ENCODE peak calls at places on chromosome 5, in eight cellular contexts. U, V, Y, N, I, E, C and P are unnamed samples.

GRCh38 chr5:139966856-139967255 is 76.2 kb downstream of the NRG2 start:
- DNase-seq in V (no peak), E (no peak), I (no peak), U (no peak), N (no peak), C (no peak), Y (no peak), P (no peak)

GRCh38 chr5:149754481-149754880 is 24.4 kb downstream of the PPARGC1B start:
- DNase-seq in E (no peak), V (no peak), I (no peak), N (no peak), C (no peak), U (no peak), Y (no peak), P (no peak)

GRCh38 chr5:539469-540214 is 15.4 kb upstream of the SLC9A3 start:
- DNase-seq in E (no peak), U (no peak), N (no peak), I (no peak), Y (no peak), C (no peak), V (no peak), P (no peak)

GRCh38 chr5:78286288-78286687 is 8.2 kb downstream of the AP3B1 start:
- DNase-seq in V (no peak), N (no peak), Y (no peak), U (no peak), C (no peak), I (no peak), E (no peak), P (no peak)

GRCh38 chr5:169445191-169445590 is 138.4 kb upstream of the SPDL1 start:
- DNase-seq in Y (peak; percentile 25), I (no peak), N (no peak), U (no peak), V (no peak), E (no peak), C (no peak), P (no peak)

GRCh38 chr5:132369471-132370240 is at the start of gene SLC22A5:
- DNase-seq in C (peak; percentile 87), V (peak; percentile 84), Y (peak; percentile 76), U (peak; percentile 90), N (peak; percentile 70), E (peak; percentile 33), I (peak; percentile 63), P (peak; percentile 83)

GRCh38 chr5:77649776-77650175 is 11.3 kb upstream of the OTP start:
- DNase-seq in I (no peak), N (no peak), Y (no peak), V (no peak), U (no peak), E (no peak), C (no peak), P (no peak)

GRCh38 chr5:109388407-109388806 is 21.4 kb downstream of the PJA2 start:
- DNase-seq in I (no peak), V (no peak), N (no peak), Y (peak; percentile 65), E (peak; percentile 53), C (peak; percentile 11), U (no peak), P (no peak)

GRCh38 chr5:34503379-34504346 is 152.5 kb upstream of the RAI14 start:
- DNase-seq in I (no peak), Y (no peak), N (no peak), C (no peak), E (no peak), U (no peak), V (no peak), P (no peak)

GRCh38 chr5:67246108-67246507 is 49.5 kb upstream of the CD180 start:
- DNase-seq in E (peak; percentile 82), C (peak; percentile 65), Y (peak; percentile 74), N (peak; percentile 77), V (peak; percentile 79), I (peak; percentile 39), U (peak; percentile 90), P (no peak)

GRCh38 chr5:67030289-67031069 is 166.1 kb downstream of the CD180 start:
- DNase-seq in I (peak; percentile 49), N (peak; percentile 53), V (no peak), Y (peak; percentile 64), U (no peak), E (peak; percentile 27), C (no peak), P (no peak)

GRCh38 chr5:6717687-6718086 is 4.5 kb downstream of the TENT4A start:
- DNase-seq in I (no peak), Y (no peak), E (no peak), N (no peak), C (no peak), V (no peak), U (no peak), P (no peak)

GRCh38 chr5:123787136-123787535 is 275.2 kb downstream of the CSNK1G3 start:
- DNase-seq in Y (no peak), V (no peak), U (no peak), E (no peak), C (no peak), N (no peak), I (no peak), P (no peak)

GRCh38 chr5:137415231-137415681 is 83.9 kb downstream of the SPOCK1 start:
- DNase-seq in N (peak; percentile 11), I (no peak), E (peak; percentile 70), V (no peak), C (no peak), U (no peak), Y (peak; percentile 91), P (no peak)

GRCh38 chr5:75567710-75568109 is 43.5 kb upstream of the ANKDD1B start:
- DNase-seq in U (no peak), N (peak; percentile 79), I (no peak), Y (peak; percentile 67), V (no peak), E (peak; percentile 64), C (peak; percentile 26), P (no peak)

GRCh38 chr5:115770466-115770865 is 46.0 kb downstream of the CDO1 start:
- DNase-seq in E (peak; percentile 3), V (peak; percentile 69), U (peak; percentile 87), C (peak; percentile 77), Y (peak; percentile 27), I (no peak), N (no peak), P (peak; percentile 79)

GRCh38 chr5:36820900-36821299 is 55.7 kb upstream of the NIPBL start:
- DNase-seq in N (no peak), V (no peak), E (no peak), U (no peak), C (no peak), I (no peak), Y (no peak), P (no peak)

GRCh38 chr5:172640139-172640538 is 924 bp upstream of the NEURL1B start:
- DNase-seq in C (no peak), Y (no peak), N (no peak), V (no peak), E (no peak), U (no peak), I (no peak), P (no peak)

GRCh38 chr5:6443326-6443725 is 5.3 kb upstream of the UBE2QL1 start:
- DNase-seq in V (no peak), C (no peak), N (no peak), Y (no peak), E (no peak), I (no peak), U (no peak), P (no peak)

GRCh38 chr5:14870347-14871083 is 1.1 kb downstream of the ANKH start:
- DNase-seq in C (no peak), I (no peak), Y (peak; percentile 47), V (peak; percentile 25), U (peak; percentile 33), N (peak; percentile 19), E (no peak), P (no peak)

GRCh38 chr5:159038907-159039306 is 60.8 kb downstream of the EBF1 start:
- DNase-seq in I (no peak), V (no peak), Y (peak; percentile 95), N (no peak), U (no peak), C (no peak), E (peak; percentile 90), P (no peak)

DNA sequence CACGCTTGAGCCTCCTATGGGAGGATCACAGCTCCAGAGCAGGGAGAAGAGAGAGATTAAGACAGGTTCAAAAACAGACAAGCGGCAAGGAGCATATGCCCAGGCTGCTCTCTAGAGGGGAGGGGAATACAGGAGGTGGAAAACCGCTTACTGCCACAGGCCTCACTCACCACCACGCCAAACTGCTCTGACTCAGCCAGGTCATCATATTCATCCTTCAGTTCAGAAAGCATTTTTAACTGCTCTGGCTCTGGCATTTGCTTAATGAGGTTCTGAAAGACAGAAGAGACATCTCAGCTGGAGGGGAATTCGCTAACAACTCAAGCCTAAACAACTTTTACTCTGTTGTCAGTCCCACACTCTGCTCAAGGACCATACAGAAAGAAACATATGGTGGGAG is 40.1 kb downstream of the PCDHGC5 start:
- DNase-seq in C (no peak), N (no peak), Y (peak; percentile 85), E (peak; percentile 88), I (no peak), U (no peak), V (no peak), P (no peak)
- H3K4me2 ChIP-seq in C (no peak overlapping the region), N (no peak overlapping the region), Y (peak overlapping the region; percentile 72), E (peak overlapping the region; percentile 31), I (no peak overlapping the region), U (no peak overlapping the region), V (no peak overlapping the region), P (no peak overlapping the region)

GRCh38 chr5:106020889-106021288 is 1649.8 kb downstream of the EFNA5 start:
- DNase-seq in C (no peak), E (peak; percentile 72), V (no peak), N (no peak), U (no peak), I (no peak), Y (no peak), P (no peak)
- H3K4me2 ChIP-seq in C (no peak overlapping the region), E (no peak overlapping the region), V (no peak overlapping the region), N (no peak overlapping the region), U (no peak overlapping the region), I (no peak overlapping the region), Y (no peak overlapping the region), P (no peak overlapping the region)

GRCh38 chr5:9558319-9558965 is 12.6 kb upstream of the SEMA5A start:
- DNase-seq in Y (no peak), V (no peak), I (peak; percentile 94), E (no peak), U (no peak), C (no peak), N (no peak), P (no peak)

GRCh38 chr5:9559965-9560364 is 14.1 kb upstream of the SEMA5A start:
- DNase-seq in Y (no peak), U (no peak), V (no peak), E (no peak), I (peak; percentile 98), C (no peak), N (no peak), P (no peak)

GRCh38 chr5:9557696-9558095 is 11.8 kb upstream of the SEMA5A start:
- DNase-seq in V (no peak), C (no peak), U (no peak), N (no peak), I (peak; percentile 99), Y (peak; percentile 41), E (peak; percentile 82), P (no peak)

GRCh38 chr5:9564752-9565151 is 18.9 kb upstream of the SEMA5A start:
- DNase-seq in Y (no peak), C (no peak), E (no peak), V (no peak), I (no peak), U (no peak), N (no peak), P (no peak)

GRCh38 chr5:9562101-9562500 is 16.2 kb upstream of the SEMA5A start:
- DNase-seq in Y (peak; percentile 67), N (no peak), C (peak; percentile 95), V (no peak), U (no peak), E (no peak), I (peak; percentile 97), P (peak; percentile 36)
- H3K4me2 ChIP-seq in Y (no peak overlapping the region), N (no peak overlapping the region), C (no peak overlapping the region), V (no peak overlapping the region), U (no peak overlapping the region), E (no peak overlapping the region), I (peak overlapping the region; percentile 70), P (no peak overlapping the region)

GRCh38 chr5:144201578-144201977 is 30.9 kb downstream of the KCTD16 start:
- DNase-seq in U (no peak), N (peak; percentile 22), C (no peak), I (no peak), Y (no peak), E (no peak), V (no peak), P (no peak)
- H3K4me2 ChIP-seq in U (no peak overlapping the region), N (no peak overlapping the region), C (no peak overlapping the region), I (no peak overlapping the region), Y (no peak overlapping the region), E (no peak overlapping the region), V (no peak overlapping the region), P (no peak overlapping the region)